ENCODE peak calls at places on chromosomes 3 and 15, in seven cellular contexts. O is neuronal stem cell, W is HepG2, T is astrocyte, C is transverse colon, A is ascending aorta, X is IMR-90. L is an unnamed sample. For H3K4me1, the result is how much of the 10 kb centered on the place peaks cover.

GRCh38 chr3:184322731-184323487 is 8.5 kb downstream of the EIF4G1 start:
- DNase-seq in X (no peak), O (no peak), T (no peak), C (no peak), W (no peak), A (no peak), L (no peak)

GRCh38 chr15:62483817-62484216 is 318.7 kb upstream of the C2CD4B start:
- DNase-seq in T (no peak), A (no peak), O (no peak), X (peak), W (no peak), C (peak), L (no peak)

GRCh38 chr3:42682301-42683070 is 2.9 kb upstream of the KLHL40 start:
- DNase-seq in T (no peak), C (no peak), W (no peak), O (no peak), A (no peak), X (no peak), L (no peak)

GRCh38 chr3:42020681-42021307 is 58.9 kb upstream of the ULK4 start:
- DNase-seq in C (no peak), O (no peak), A (no peak), T (peak), X (peak), W (no peak), L (no peak)

GRCh38 chr15:38530113-38530512 is 34.5 kb downstream of the RASGRP1 start:
- DNase-seq in O (no peak), C (no peak), W (no peak), T (no peak), A (no peak), X (no peak), L (no peak)

GRCh38 chr3:36496734-36497133 is 116.4 kb downstream of the STAC start:
- DNase-seq in T (peak), W (no peak), C (no peak), X (no peak), A (no peak), O (no peak), L (no peak)

GRCh38 chr3:101189786-101190185 is 130.6 kb downstream of the IMPG2 start:
- DNase-seq in X (peak), T (no peak), O (no peak), C (no peak), W (no peak), A (no peak), L (no peak)

GRCh38 chr3:42590989-42591756 is 513 bp downstream of the SS18L2 start:
- DNase-seq in C (no peak), W (no peak), A (no peak), O (no peak), X (no peak), T (no peak), L (no peak)

GRCh38 chr15:51726302-51727073 is 11.0 kb downstream of the LYSMD2 start:
- DNase-seq in O (peak), T (peak), A (no peak), X (peak), C (peak), W (peak), L (no peak)

GRCh38 chr15:67548862-67549651 is 6.6 kb downstream of the MAP2K5 start:
- DNase-seq in C (peak), A (no peak), X (no peak), T (no peak), W (no peak), O (peak), L (no peak)

GRCh38 chr3:61725851-61726333 is 164.5 kb downstream of the PTPRG start:
- DNase-seq in T (peak), C (no peak), W (peak), O (no peak), X (peak), A (no peak), L (no peak)

GRCh38 chr3:186932281-186933181 is 2.2 kb downstream of the ST6GAL1 start:
- DNase-seq in C (no peak), W (no peak), A (no peak), T (no peak), O (no peak), X (no peak), L (no peak)

GRCh38 chr3:16033889-16034687 is 140.4 kb upstream of the GALNT15 start:
- DNase-seq in A (no peak), X (peak), O (no peak), W (no peak), T (peak), C (no peak), L (no peak)

GRCh38 chr15:78208887-78209645 is 25.3 kb downstream of the ACSBG1 start:
- DNase-seq in T (no peak), X (no peak), A (no peak), C (peak), W (no peak), O (no peak), L (no peak)

GRCh38 chr3:12663311-12663935 is 494 bp downstream of the RAF1 start:
- DNase-seq in A (no peak), C (peak), W (no peak), X (no peak), T (no peak), O (no peak), L (peak)

GRCh38 chr15:44585633-44586032 is 48.7 kb downstream of the EIF3J start:
- DNase-seq in X (no peak), O (no peak), C (no peak), T (no peak), A (no peak), W (no peak), L (no peak)

GRCh38 chr15:32774022-32774421 is 56.2 kb downstream of the GREM1 start:
- DNase-seq in T (peak), X (peak), A (no peak), O (no peak), W (peak), C (no peak), L (no peak)

GRCh38 chr15:69568621-69569020 is 116.0 kb downstream of the RPLP1 start:
- DNase-seq in C (no peak), T (peak), W (no peak), A (no peak), X (peak), O (no peak), L (no peak)

GRCh38 chr15:93467327-93467726 is 378.3 kb upstream of the RGMA start:
- DNase-seq in O (no peak), X (no peak), A (peak), W (no peak), T (peak), C (peak), L (peak)

GRCh38 chr15:46265664-46266063 is 630.8 kb downstream of the SQOR start:
- DNase-seq in A (no peak), O (no peak), W (no peak), X (no peak), C (no peak), T (no peak), L (no peak)

GRCh38 chr15:48781481-48782081 is 29.3 kb downstream of the CEP152 start:
- DNase-seq in C (no peak), O (no peak), X (no peak), W (no peak), T (no peak), A (no peak), L (no peak)

GRCh38 chr15:69929905-69930630 is 167.6 kb downstream of the TLE3 start:
- DNase-seq in O (no peak), T (no peak), A (no peak), X (no peak), W (no peak), C (no peak), L (no peak)

GRCh38 chr15:40308844-40309189 is 1.1 kb upstream of the PLCB2 start:
- DNase-seq in C (peak), T (no peak), A (no peak), O (no peak), W (no peak), X (no peak), L (no peak)

GRCh38 chr3:54165865-54166264 is 43.5 kb downstream of the CACNA2D3 start:
- DNase-seq in C (no peak), T (no peak), O (no peak), W (no peak), A (no peak), X (no peak), L (no peak)

GRCh38 chr15:96720251-96720650 is 389.8 kb downstream of the NR2F2 start:
- DNase-seq in X (no peak), A (no peak), T (no peak), W (no peak), C (no peak), O (no peak), L (no peak)

GRCh38 chr3:86921981-86922680 is 68.8 kb downstream of the VGLL3 start:
- DNase-seq in W (no peak), X (peak), A (no peak), O (no peak), T (peak), C (no peak), L (no peak)

GRCh38 chr3:112132975-112133448 is at the start of gene GCSAM:
- DNase-seq in T (no peak), A (peak), C (peak), W (no peak), O (no peak), X (no peak), L (no peak)

GRCh38 chr3:87706176-87706575 is 352.6 kb downstream of the CGGBP1 start:
- DNase-seq in X (no peak), A (no peak), O (no peak), C (no peak), T (no peak), W (no peak), L (no peak)

GRCh38 chr15:25054943-25055342 is 100.2 kb downstream of the SNRPN start:
- DNase-seq in X (no peak), C (no peak), A (no peak), O (no peak), W (no peak), T (no peak), L (no peak)

GRCh38 chr15:82937659-82938058 is 14.9 kb downstream of the HOMER2 start:
- DNase-seq in C (no peak), X (no peak), T (no peak), O (no peak), W (no peak), A (no peak), L (no peak)

GRCh38 chr3:60364475-60364874 is 886.8 kb downstream of the FHIT start:
- DNase-seq in A (no peak), T (no peak), C (no peak), O (no peak), X (no peak), W (no peak), L (no peak)

GRCh38 chr3:141709126-141709770 is 28.9 kb upstream of the RNF7 start:
- DNase-seq in O (no peak), X (no peak), W (no peak), C (no peak), T (no peak), A (no peak), L (no peak)

GRCh38 chr3:61354604-61355003 is 103.4 kb upstream of the FHIT start:
- DNase-seq in X (no peak), A (no peak), T (no peak), C (no peak), O (no peak), W (no peak), L (no peak)

GRCh38 chr15:31893770-31894169 is 136.5 kb upstream of the CHRNA7 start:
- DNase-seq in W (no peak), X (no peak), T (no peak), O (no peak), A (no peak), C (no peak), L (no peak)

GRCh38 chr3:18558526-18558925 is 133.4 kb upstream of the SATB1 start:
- DNase-seq in T (no peak), C (no peak), W (no peak), O (no peak), X (no peak), A (no peak), L (no peak)
- H3K4me1 ChIP-seq in T (under half), C (under half), W (under half), O (under half), X (under half), A (under half), L (under half)

DNA sequence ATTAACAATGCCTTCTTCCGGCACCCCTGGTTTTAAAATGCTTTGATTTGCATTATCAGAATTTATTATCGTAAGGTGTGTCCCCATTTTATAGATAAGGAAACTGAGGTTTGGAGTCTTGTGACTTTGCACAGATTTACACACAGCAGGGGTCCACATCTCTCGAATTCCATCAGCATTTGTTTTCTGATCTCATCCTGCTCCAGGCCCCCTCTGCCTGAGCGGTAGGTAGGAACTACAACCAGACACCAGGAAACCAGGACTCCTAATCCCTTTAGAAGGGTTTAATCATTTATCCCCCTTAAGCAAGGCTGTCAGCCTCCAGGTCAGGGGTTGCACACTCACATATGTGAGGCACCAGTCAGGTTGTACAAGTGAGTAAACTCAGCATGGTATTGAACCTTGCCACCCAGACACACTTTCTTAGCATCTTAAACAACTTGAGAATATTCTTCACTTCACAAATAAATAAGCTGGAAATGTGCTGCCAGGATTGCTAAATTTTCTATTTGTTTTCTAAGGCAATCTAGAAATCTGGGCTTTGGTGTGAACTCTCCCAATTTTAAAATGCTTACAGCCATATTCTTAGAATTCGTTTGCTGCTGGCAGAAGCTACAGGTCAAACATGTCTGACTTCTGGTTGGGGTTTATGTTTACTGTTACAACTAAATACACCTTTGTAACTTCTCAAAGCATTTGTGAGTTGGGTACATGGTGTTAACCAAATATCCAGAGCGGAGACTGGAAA is 31.7 kb upstream of the CMTM7 start:
- DNase-seq in T (no peak), X (no peak), W (no peak), C (no peak), A (no peak), O (no peak), L (no peak)
- H3K27ac ChIP-seq in T (no peak), X (no peak), W (no peak), C (no peak), A (no peak), O (no peak), L (no peak)

DNA sequence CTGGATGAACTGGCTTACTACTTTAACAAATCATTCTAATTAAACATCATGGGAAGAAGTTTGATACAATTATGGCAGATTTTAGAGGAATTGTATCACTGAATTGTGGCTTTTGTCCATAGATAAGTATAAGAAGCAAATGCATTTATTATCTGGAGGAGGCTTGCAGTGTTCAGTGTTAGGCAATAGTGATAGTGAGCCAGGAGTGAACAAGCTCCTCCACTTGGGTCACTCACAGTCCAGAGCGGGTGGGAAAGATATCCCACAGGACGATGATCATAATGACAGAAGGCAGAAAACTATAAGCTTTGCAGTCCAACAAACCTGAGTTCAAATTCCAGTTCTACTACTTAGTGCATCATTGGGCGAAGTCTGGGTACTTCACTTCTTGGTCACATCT is 64.0 kb upstream of the VILL start:
- DNase-seq in T (no peak), W (no peak), O (no peak), X (no peak), C (no peak), A (no peak), L (no peak)
- H3K4me1 ChIP-seq in T (under half), W (half or more), O (under half), X (under half), C (half or more), A (under half), L (under half)

GRCh38 chr3:135159848-135160247 is 364.8 kb downstream of the EPHB1 start:
- DNase-seq in C (no peak), X (no peak), O (no peak), W (no peak), A (no peak), T (no peak), L (no peak)
- H3K27ac ChIP-seq in C (no peak), X (no peak), O (no peak), W (no peak), A (no peak), T (no peak), L (no peak)

GRCh38 chr3:194162817-194163584 is 27.1 kb downstream of the HES1 start:
- DNase-seq in T (no peak), O (no peak), X (no peak), W (no peak), A (no peak), C (no peak), L (no peak)
- H3K4me1 ChIP-seq in T (under half), O (under half), X (under half), W (half or more), A (under half), C (under half), L (under half)

GRCh38 chr3:44237161-44237560 is 4.5 kb upstream of the TOPAZ1 start:
- DNase-seq in X (no peak), T (no peak), C (no peak), O (no peak), A (no peak), W (no peak), L (no peak)
- H3K27ac ChIP-seq in X (no peak), T (no peak), C (no peak), O (no peak), A (no peak), W (no peak), L (no peak)

DNA sequence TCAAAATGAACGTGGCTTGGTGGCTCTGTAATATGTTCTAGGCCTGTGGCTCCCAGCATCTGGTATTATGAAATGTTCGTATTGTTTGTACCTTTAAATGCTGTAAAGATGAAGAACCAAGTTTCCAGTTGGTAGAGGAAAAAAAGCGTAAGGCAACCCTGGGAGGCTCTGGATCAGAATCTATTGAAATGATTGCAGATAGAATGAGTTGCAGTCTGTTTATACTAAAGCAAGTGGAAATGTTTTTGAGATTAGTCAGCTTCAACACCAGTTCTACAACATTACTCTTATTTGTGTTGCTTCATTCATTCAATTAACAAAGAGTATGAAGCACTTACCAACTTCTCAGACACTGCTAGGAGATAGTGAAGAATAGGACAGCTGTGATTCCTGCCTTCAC is 5.3 kb downstream of the ARL6IP5 start:
- DNase-seq in X (peak), T (peak), C (no peak), W (no peak), A (no peak), O (no peak), L (no peak)
- H3K4me1 ChIP-seq in X (under half), T (half or more), C (half or more), W (under half), A (under half), O (under half), L (half or more)

GRCh38 chr15:66399276-66399675 is 12.6 kb downstream of the MAP2K1 start:
- DNase-seq in O (no peak), T (no peak), W (no peak), A (no peak), C (no peak), X (no peak), L (no peak)
- H3K27ac ChIP-seq in O (no peak), T (no peak), W (no peak), A (no peak), C (no peak), X (no peak), L (no peak)

GRCh38 chr3:55362206-55362960 is 124.7 kb downstream of the WNT5A start:
- DNase-seq in T (peak), A (no peak), O (no peak), X (peak), C (no peak), W (no peak), L (no peak)
- H3K4me1 ChIP-seq in T (under half), A (under half), O (under half), X (under half), C (under half), W (under half), L (under half)

GRCh38 chr3:190564175-190564574 is 50.3 kb downstream of the IL1RAP start:
- DNase-seq in O (no peak), T (no peak), W (no peak), C (no peak), A (no peak), X (no peak), L (no peak)

GRCh38 chr3:190562866-190563525 is 49.1 kb downstream of the IL1RAP start:
- DNase-seq in W (no peak), O (no peak), X (no peak), A (no peak), T (peak), C (no peak), L (no peak)

GRCh38 chr3:190560284-190560895 is 46.5 kb downstream of the IL1RAP start:
- DNase-seq in A (no peak), O (no peak), T (no peak), C (no peak), W (no peak), X (no peak), L (no peak)

GRCh38 chr3:190568036-190568435 is 54.2 kb downstream of the IL1RAP start:
- DNase-seq in X (no peak), O (no peak), W (no peak), C (no peak), T (no peak), A (no peak), L (no peak)

GRCh38 chr3:190566043-190566933 is 52.4 kb downstream of the IL1RAP start:
- DNase-seq in C (peak), W (peak), O (no peak), T (peak), A (peak), X (peak), L (peak)
- H3K27ac ChIP-seq in C (no peak), W (peak), O (no peak), T (peak), A (peak), X (peak), L (peak)

L was measured in DND-41.